ENCODE peak calls at places on chromosomes 2 and 18, in seven cellular contexts. One of them, this sample, is unnamed.

GRCh38 chr2:66813525-66813924 is 378.6 kb downstream of the MEIS1 start:
- DNase-seq in Peyer's patch: no peak
- DNase-seq in prostate gland: no peak
- DNase-seq in heart right ventricle: no peak
- DNase-seq in right lobe of liver: no peak
- DNase-seq in neural progenitor cell: no peak
- DNase-seq in uterus: no peak
- DNase-seq in this sample: no peak

GRCh38 chr2:10283106-10284062 is 19.3 kb upstream of the HPCAL1 start:
- DNase-seq in Peyer's patch: peak; percentile 50
- DNase-seq in prostate gland: no peak
- DNase-seq in heart right ventricle: no peak
- DNase-seq in right lobe of liver: no peak
- DNase-seq in neural progenitor cell: peak; percentile 63
- DNase-seq in uterus: no peak
- DNase-seq in this sample: peak; percentile 69

GRCh38 chr2:56705713-56706112 is 521.9 kb downstream of the CCDC85A start:
- DNase-seq in Peyer's patch: no peak
- DNase-seq in prostate gland: no peak
- DNase-seq in heart right ventricle: no peak
- DNase-seq in right lobe of liver: no peak
- DNase-seq in neural progenitor cell: no peak
- DNase-seq in uterus: no peak
- DNase-seq in this sample: no peak

GRCh38 chr2:36367497-36368353 is 12.1 kb downstream of the CRIM1 start:
- DNase-seq in Peyer's patch: no peak
- DNase-seq in prostate gland: peak; percentile 62
- DNase-seq in heart right ventricle: no peak
- DNase-seq in right lobe of liver: no peak
- DNase-seq in neural progenitor cell: peak; percentile 38
- DNase-seq in uterus: no peak
- DNase-seq in this sample: no peak

GRCh38 chr18:76997951-76998808 is 134.4 kb downstream of the MBP start:
- DNase-seq in Peyer's patch: peak; percentile 41
- DNase-seq in prostate gland: no peak
- DNase-seq in heart right ventricle: no peak
- DNase-seq in right lobe of liver: no peak
- DNase-seq in neural progenitor cell: no peak
- DNase-seq in uterus: no peak
- DNase-seq in this sample: no peak

GRCh38 chr2:112630268-112630667 is 15.5 kb upstream of the SLC20A1 start:
- DNase-seq in Peyer's patch: no peak
- DNase-seq in prostate gland: no peak
- DNase-seq in heart right ventricle: no peak
- DNase-seq in right lobe of liver: no peak
- DNase-seq in neural progenitor cell: peak; percentile 34
- DNase-seq in uterus: no peak
- DNase-seq in this sample: no peak

GRCh38 chr2:112073875-112074274 is 18.8 kb downstream of the TMEM87B start:
- DNase-seq in Peyer's patch: no peak
- DNase-seq in prostate gland: no peak
- DNase-seq in heart right ventricle: no peak
- DNase-seq in right lobe of liver: no peak
- DNase-seq in neural progenitor cell: no peak
- DNase-seq in uterus: no peak
- DNase-seq in this sample: no peak

GRCh38 chr2:62192811-62193210 is 3.1 kb upstream of the B3GNT2 start:
- DNase-seq in Peyer's patch: peak; percentile 62
- DNase-seq in prostate gland: no peak
- DNase-seq in heart right ventricle: no peak
- DNase-seq in right lobe of liver: no peak
- DNase-seq in neural progenitor cell: no peak
- DNase-seq in uterus: no peak
- DNase-seq in this sample: no peak

GRCh38 chr2:74524005-74524404 is 2.0 kb downstream of the DQX1 start:
- DNase-seq in Peyer's patch: no peak
- DNase-seq in prostate gland: no peak
- DNase-seq in heart right ventricle: no peak
- DNase-seq in right lobe of liver: no peak
- DNase-seq in neural progenitor cell: no peak
- DNase-seq in uterus: no peak
- DNase-seq in this sample: no peak

GRCh38 chr2:129868151-129868550 is 111.3 kb upstream of the RAB6C start:
- DNase-seq in Peyer's patch: no peak
- DNase-seq in prostate gland: no peak
- DNase-seq in heart right ventricle: no peak
- DNase-seq in right lobe of liver: no peak
- DNase-seq in neural progenitor cell: no peak
- DNase-seq in uterus: no peak
- DNase-seq in this sample: no peak

GRCh38 chr2:9174771-9175441 is 31.7 kb upstream of the ASAP2 start:
- DNase-seq in Peyer's patch: no peak
- DNase-seq in prostate gland: no peak
- DNase-seq in heart right ventricle: no peak
- DNase-seq in right lobe of liver: no peak
- DNase-seq in neural progenitor cell: no peak
- DNase-seq in uterus: no peak
- DNase-seq in this sample: peak; percentile 87

GRCh38 chr2:46493241-46493970 is 14.0 kb downstream of the TMEM247 start:
- DNase-seq in Peyer's patch: no peak
- DNase-seq in prostate gland: no peak
- DNase-seq in heart right ventricle: no peak
- DNase-seq in right lobe of liver: no peak
- DNase-seq in neural progenitor cell: no peak
- DNase-seq in uterus: no peak
- DNase-seq in this sample: no peak

GRCh38 chr2:152874955-152875354 is 156.5 kb downstream of the ARL6IP6 start:
- DNase-seq in Peyer's patch: no peak
- DNase-seq in prostate gland: no peak
- DNase-seq in heart right ventricle: no peak
- DNase-seq in right lobe of liver: no peak
- DNase-seq in neural progenitor cell: no peak
- DNase-seq in uterus: no peak
- DNase-seq in this sample: no peak

DNA sequence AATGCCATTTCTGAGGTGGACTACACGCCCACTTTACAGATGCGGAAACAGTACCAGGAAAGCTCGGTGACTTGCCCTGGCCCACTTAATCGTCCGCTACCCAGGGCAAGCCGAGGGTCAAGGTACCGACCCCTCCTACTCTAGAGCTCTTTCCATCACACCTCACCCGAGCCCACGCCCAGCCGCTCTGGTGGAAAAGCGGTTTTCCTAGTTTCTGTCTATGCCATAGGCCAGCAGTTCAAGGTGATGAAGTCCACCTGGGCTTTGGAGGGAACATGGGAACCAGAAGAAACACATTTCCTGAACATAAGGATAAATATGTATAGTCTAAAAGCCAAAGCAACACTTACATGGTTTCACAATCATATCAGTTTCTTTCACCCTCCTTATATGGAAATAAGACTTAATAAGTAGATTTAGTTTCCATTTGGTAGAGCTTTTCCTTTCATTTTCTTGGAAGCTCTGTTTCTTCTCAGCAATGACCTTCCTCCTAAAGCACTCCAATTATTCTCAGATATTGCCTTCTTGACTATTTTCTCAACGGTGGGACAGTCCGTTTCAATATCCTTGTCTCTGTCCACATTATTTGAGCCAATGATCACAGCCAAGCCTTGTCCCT is 589 bp downstream of the VWA3B start:
- DNase-seq in Peyer's patch: no peak
- DNase-seq in prostate gland: no peak
- DNase-seq in heart right ventricle: no peak
- DNase-seq in right lobe of liver: no peak
- DNase-seq in neural progenitor cell: no peak
- DNase-seq in uterus: no peak
- DNase-seq in this sample: no peak
- TF ChIP-seq CTCF in Peyer's patch: no peak
- TF ChIP-seq CTCF in prostate gland: no peak
- TF ChIP-seq CTCF in heart right ventricle: no peak
- TF ChIP-seq CTCF in right lobe of liver: no peak
- TF ChIP-seq CTCF in neural progenitor cell: no peak
- TF ChIP-seq CTCF in uterus: no peak
- TF ChIP-seq CTCF in this sample: no peak

GRCh38 chr2:174633621-174633927 is 36.0 kb upstream of the WIPF1 start:
- DNase-seq in Peyer's patch: no peak
- DNase-seq in prostate gland: no peak
- DNase-seq in heart right ventricle: no peak
- DNase-seq in right lobe of liver: no peak
- DNase-seq in neural progenitor cell: peak; percentile 20
- DNase-seq in uterus: peak; percentile 20
- DNase-seq in this sample: peak; percentile 31

GRCh38 chr2:174635015-174635593 is 37.5 kb upstream of the WIPF1 start:
- DNase-seq in Peyer's patch: no peak
- DNase-seq in prostate gland: no peak
- DNase-seq in heart right ventricle: no peak
- DNase-seq in right lobe of liver: no peak
- DNase-seq in neural progenitor cell: no peak
- DNase-seq in uterus: no peak
- DNase-seq in this sample: no peak

GRCh38 chr2:174631009-174631981 is 33.7 kb upstream of the WIPF1 start:
- DNase-seq in Peyer's patch: no peak
- DNase-seq in prostate gland: no peak
- DNase-seq in heart right ventricle: no peak
- DNase-seq in right lobe of liver: no peak
- DNase-seq in neural progenitor cell: no peak
- DNase-seq in uterus: no peak
- DNase-seq in this sample: no peak

GRCh38 chr2:174634130-174635014 is 36.8 kb upstream of the WIPF1 start:
- DNase-seq in Peyer's patch: peak; percentile 66
- DNase-seq in prostate gland: no peak
- DNase-seq in heart right ventricle: no peak
- DNase-seq in right lobe of liver: no peak
- DNase-seq in neural progenitor cell: no peak
- DNase-seq in uterus: no peak
- DNase-seq in this sample: no peak

GRCh38 chr2:174632847-174633620 is 35.4 kb upstream of the WIPF1 start:
- DNase-seq in Peyer's patch: no peak
- DNase-seq in prostate gland: no peak
- DNase-seq in heart right ventricle: no peak
- DNase-seq in right lobe of liver: no peak
- DNase-seq in neural progenitor cell: no peak
- DNase-seq in uterus: no peak
- DNase-seq in this sample: no peak
- H3K4me3 ChIP-seq in Peyer's patch: peak overlapping the region; percentile 37
- H3K4me3 ChIP-seq in prostate gland: peak overlapping the region; percentile 3
- H3K4me3 ChIP-seq in heart right ventricle: peak overlapping the region; percentile 34
- H3K4me3 ChIP-seq in right lobe of liver: peak overlapping the region; percentile 8
- H3K4me3 ChIP-seq in neural progenitor cell: no peak overlapping the region
- H3K4me3 ChIP-seq in uterus: peak overlapping the region; percentile 2
- H3K4me3 ChIP-seq in this sample: no peak overlapping the region

DNA sequence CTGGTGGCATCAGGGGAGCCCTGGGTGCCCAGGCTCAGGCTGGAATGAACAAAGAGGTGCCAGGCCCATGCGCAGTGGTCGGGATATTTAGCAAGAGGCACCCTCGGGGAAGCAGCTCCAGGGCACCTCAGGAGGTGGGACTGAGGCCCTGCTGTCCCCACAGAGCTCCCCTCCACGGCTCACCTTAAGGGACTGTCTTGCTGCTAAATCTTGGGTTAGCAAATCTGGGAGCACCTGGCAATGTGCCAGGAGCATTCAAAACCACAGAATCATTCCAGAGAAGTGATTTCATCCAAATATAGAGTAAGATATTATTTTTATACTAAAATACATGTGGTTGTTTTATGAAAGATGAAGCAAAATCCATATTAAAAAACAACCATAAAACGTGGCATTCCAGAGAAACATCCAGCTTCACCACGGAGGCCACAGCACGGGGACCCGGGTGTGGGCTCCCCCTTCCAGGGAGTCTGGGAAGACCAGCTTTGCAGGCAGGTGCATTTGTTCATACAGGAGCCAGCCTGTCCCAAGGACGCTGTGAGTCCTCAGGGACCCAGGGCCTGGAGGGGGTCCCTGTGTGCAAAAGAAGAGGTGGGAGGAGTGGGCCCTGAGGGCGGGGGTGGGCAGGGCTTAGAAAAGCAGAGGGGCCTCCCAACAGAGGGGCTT is 16.3 kb downstream of the HS1BP3 start:
- DNase-seq in Peyer's patch: no peak
- DNase-seq in prostate gland: no peak
- DNase-seq in heart right ventricle: no peak
- DNase-seq in right lobe of liver: no peak
- DNase-seq in neural progenitor cell: no peak
- DNase-seq in uterus: peak; percentile 73
- DNase-seq in this sample: no peak
- H3K36me3 ChIP-seq in Peyer's patch: no peaks in the 10 kb centered on the region
- H3K36me3 ChIP-seq in prostate gland: no peaks in the 10 kb centered on the region
- H3K36me3 ChIP-seq in heart right ventricle: peaks cover 47% of the 10 kb centered on the region
- H3K36me3 ChIP-seq in right lobe of liver: no peaks in the 10 kb centered on the region
- H3K36me3 ChIP-seq in neural progenitor cell: no peaks in the 10 kb centered on the region
- H3K36me3 ChIP-seq in uterus: no peaks in the 10 kb centered on the region
- H3K36me3 ChIP-seq in this sample: no peaks in the 10 kb centered on the region

DNA sequence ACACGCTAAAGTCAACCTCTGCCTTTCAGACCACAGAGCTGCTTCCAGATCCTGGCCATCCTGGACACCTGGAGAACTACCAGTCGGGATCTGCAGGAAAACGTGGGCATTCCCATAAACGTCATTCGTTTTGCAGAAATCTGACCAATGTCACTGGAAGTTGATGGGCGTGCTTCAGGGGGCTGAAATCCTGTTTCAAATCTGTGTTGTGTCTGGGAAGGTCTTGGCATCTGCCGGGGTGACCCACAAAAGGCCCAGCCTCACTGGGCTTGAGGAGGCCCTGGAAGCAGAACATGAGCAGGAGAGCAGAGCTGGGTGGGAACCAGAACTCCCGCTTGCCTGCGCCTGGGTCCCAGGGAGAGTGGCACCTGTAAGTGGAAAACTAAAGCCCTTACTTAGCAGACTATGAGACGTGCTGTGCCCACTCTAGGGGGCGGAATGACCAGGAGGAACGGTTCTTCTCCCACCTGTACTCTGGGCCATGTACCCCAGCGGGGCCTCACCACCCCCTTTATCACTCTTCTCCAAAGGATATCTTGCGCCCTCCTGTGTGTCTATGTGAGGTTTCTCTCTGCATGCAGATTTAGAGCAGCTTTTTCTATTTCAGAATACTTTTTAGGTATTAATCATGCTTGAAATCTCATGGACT is 200.9 kb downstream of the FAM210A start:
- DNase-seq in Peyer's patch: no peak
- DNase-seq in prostate gland: no peak
- DNase-seq in heart right ventricle: no peak
- DNase-seq in right lobe of liver: no peak
- DNase-seq in neural progenitor cell: no peak
- DNase-seq in uterus: no peak
- DNase-seq in this sample: no peak
- TF ChIP-seq CTCF in Peyer's patch: no peak
- TF ChIP-seq CTCF in prostate gland: no peak
- TF ChIP-seq CTCF in heart right ventricle: no peak
- TF ChIP-seq CTCF in right lobe of liver: no peak
- TF ChIP-seq CTCF in neural progenitor cell: peak; percentile 17
- TF ChIP-seq CTCF in uterus: no peak
- TF ChIP-seq CTCF in this sample: no peak

GRCh38 chr2:168490015-168490874 is 34.2 kb downstream of the CERS6 start:
- DNase-seq in Peyer's patch: peak; percentile 48
- DNase-seq in prostate gland: no peak
- DNase-seq in heart right ventricle: no peak
- DNase-seq in right lobe of liver: no peak
- DNase-seq in neural progenitor cell: peak; percentile 18
- DNase-seq in uterus: no peak
- DNase-seq in this sample: no peak
- H3K4me3 ChIP-seq in Peyer's patch: peak overlapping the region; percentile 17
- H3K4me3 ChIP-seq in prostate gland: no peak overlapping the region
- H3K4me3 ChIP-seq in heart right ventricle: no peak overlapping the region
- H3K4me3 ChIP-seq in right lobe of liver: no peak overlapping the region
- H3K4me3 ChIP-seq in neural progenitor cell: no peak overlapping the region
- H3K4me3 ChIP-seq in uterus: no peak overlapping the region
- H3K4me3 ChIP-seq in this sample: no peak overlapping the region

This sample was measured in kidney epithelial cell.